ENCODE peak calls at places on chromosomes 1 and 21, in four cellular contexts. One of them, this sample, is unnamed.

GRCh38 chr1:62783736-62784508 is at the start of gene ATG4C:
- DNase-seq in HepG2: peak; percentile 96
- DNase-seq in SK-N-SH: peak; percentile 88
- DNase-seq in GM12878: peak; percentile 96
- DNase-seq in this sample: peak; percentile 89

GRCh38 chr1:223479261-223479660 is 86.0 kb downstream of the CCDC185 start:
- DNase-seq in HepG2: no peak
- DNase-seq in SK-N-SH: no peak
- DNase-seq in GM12878: no peak
- DNase-seq in this sample: no peak

GRCh38 chr1:23613191-23614126 is 54.2 kb upstream of the ID3 start:
- DNase-seq in HepG2: no peak
- DNase-seq in SK-N-SH: no peak
- DNase-seq in GM12878: no peak
- DNase-seq in this sample: no peak

GRCh38 chr1:205172729-205173366 is 38.7 kb downstream of the DSTYK start:
- DNase-seq in HepG2: peak; percentile 6
- DNase-seq in SK-N-SH: no peak
- DNase-seq in GM12878: no peak
- DNase-seq in this sample: no peak

GRCh38 chr1:231357831-231358354 is 19.8 kb downstream of the SPRTN start:
- DNase-seq in HepG2: peak; percentile 47
- DNase-seq in SK-N-SH: peak; percentile 57
- DNase-seq in GM12878: peak; percentile 21
- DNase-seq in this sample: no peak

GRCh38 chr1:2275796-2276536 is 47.8 kb downstream of the SKI start:
- DNase-seq in HepG2: no peak
- DNase-seq in SK-N-SH: no peak
- DNase-seq in GM12878: no peak
- DNase-seq in this sample: no peak

GRCh38 chr1:61121631-61122030 is 39.3 kb downstream of the NFIA start:
- DNase-seq in HepG2: no peak
- DNase-seq in SK-N-SH: no peak
- DNase-seq in GM12878: no peak
- DNase-seq in this sample: no peak

GRCh38 chr21:37737996-37738395 is 178.3 kb downstream of the KCNJ6 start:
- DNase-seq in HepG2: no peak
- DNase-seq in SK-N-SH: no peak
- DNase-seq in GM12878: no peak
- DNase-seq in this sample: no peak

GRCh38 chr1:17233675-17234074 is 15.2 kb upstream of the PADI3 start:
- DNase-seq in HepG2: no peak
- DNase-seq in SK-N-SH: peak; percentile 50
- DNase-seq in GM12878: no peak
- DNase-seq in this sample: no peak

GRCh38 chr1:29974345-29974744 is 738.0 kb downstream of the PTPRU start:
- DNase-seq in HepG2: peak; percentile 4
- DNase-seq in SK-N-SH: no peak
- DNase-seq in GM12878: no peak
- DNase-seq in this sample: peak; percentile 64

GRCh38 chr1:112219267-112219666 is 176.7 kb upstream of the CTTNBP2NL start:
- DNase-seq in HepG2: no peak
- DNase-seq in SK-N-SH: no peak
- DNase-seq in GM12878: no peak
- DNase-seq in this sample: no peak

GRCh38 chr1:30147188-30147587 is 576.2 kb downstream of the MATN1 start:
- DNase-seq in HepG2: no peak
- DNase-seq in SK-N-SH: no peak
- DNase-seq in GM12878: no peak
- DNase-seq in this sample: no peak

GRCh38 chr1:50348449-50349241 is 74.6 kb downstream of the DMRTA2 start:
- DNase-seq in HepG2: peak; percentile 69
- DNase-seq in SK-N-SH: peak; percentile 77
- DNase-seq in GM12878: no peak
- DNase-seq in this sample: no peak

GRCh38 chr1:186943891-186944686 is 115.3 kb downstream of the PLA2G4A start:
- DNase-seq in HepG2: no peak
- DNase-seq in SK-N-SH: no peak
- DNase-seq in GM12878: no peak
- DNase-seq in this sample: no peak

GRCh38 chr21:27047331-27048314 is 80.7 kb upstream of the ADAMTS5 start:
- DNase-seq in HepG2: no peak
- DNase-seq in SK-N-SH: no peak
- DNase-seq in GM12878: no peak
- DNase-seq in this sample: no peak

GRCh38 chr1:66981679-66982078 is 56.9 kb downstream of the MIER1 start:
- DNase-seq in HepG2: no peak
- DNase-seq in SK-N-SH: no peak
- DNase-seq in GM12878: no peak
- DNase-seq in this sample: no peak

GRCh38 chr1:91564888-91565700 is 64.4 kb downstream of the CDC7 start:
- DNase-seq in HepG2: no peak
- DNase-seq in SK-N-SH: no peak
- DNase-seq in GM12878: no peak
- DNase-seq in this sample: no peak

GRCh38 chr1:21929951-21930615 is 7.0 kb downstream of the HSPG2 start:
- DNase-seq in HepG2: no peak
- DNase-seq in SK-N-SH: no peak
- DNase-seq in GM12878: no peak
- DNase-seq in this sample: no peak

GRCh38 chr1:159598196-159598595 is 10.6 kb downstream of the APCS start:
- DNase-seq in HepG2: peak; percentile 18
- DNase-seq in SK-N-SH: no peak
- DNase-seq in GM12878: no peak
- DNase-seq in this sample: no peak

GRCh38 chr1:52306227-52307006 is 59.6 kb downstream of the CC2D1B start:
- DNase-seq in HepG2: peak; percentile 38
- DNase-seq in SK-N-SH: no peak
- DNase-seq in GM12878: no peak
- DNase-seq in this sample: no peak

GRCh38 chr21:29749223-29749622 is 190.6 kb downstream of the GRIK1 start:
- DNase-seq in HepG2: no peak
- DNase-seq in SK-N-SH: no peak
- DNase-seq in GM12878: no peak
- DNase-seq in this sample: no peak

GRCh38 chr1:156406229-156406628 is 37.2 kb downstream of the RHBG start:
- DNase-seq in HepG2: no peak
- DNase-seq in SK-N-SH: no peak
- DNase-seq in GM12878: no peak
- DNase-seq in this sample: no peak

GRCh38 chr21:29017639-29018237 is 1.4 kb downstream of the RWDD2B start:
- DNase-seq in HepG2: no peak
- DNase-seq in SK-N-SH: no peak
- DNase-seq in GM12878: no peak
- DNase-seq in this sample: no peak

GRCh38 chr1:246284021-246284420 is 223.1 kb downstream of the SMYD3 start:
- DNase-seq in HepG2: no peak
- DNase-seq in SK-N-SH: no peak
- DNase-seq in GM12878: no peak
- DNase-seq in this sample: no peak

GRCh38 chr1:229298887-229299503 is 28.1 kb downstream of the RAB4A start:
- DNase-seq in HepG2: peak; percentile 99
- DNase-seq in SK-N-SH: no peak
- DNase-seq in GM12878: no peak
- DNase-seq in this sample: no peak

GRCh38 chr1:54290443-54291184 is 90.6 kb downstream of the MRPL37 start:
- DNase-seq in HepG2: peak; percentile 41
- DNase-seq in SK-N-SH: no peak
- DNase-seq in GM12878: no peak
- DNase-seq in this sample: no peak

GRCh38 chr1:157820299-157820698 is 379 bp upstream of the FCRL1 start:
- DNase-seq in HepG2: no peak
- DNase-seq in SK-N-SH: no peak
- DNase-seq in GM12878: no peak
- DNase-seq in this sample: no peak

GRCh38 chr1:156551866-156552265 is 20.5 kb downstream of the IQGAP3 start:
- DNase-seq in HepG2: no peak
- DNase-seq in SK-N-SH: no peak
- DNase-seq in GM12878: no peak
- DNase-seq in this sample: no peak

GRCh38 chr1:38613996-38614395 is 245.6 kb downstream of the RRAGC start:
- DNase-seq in HepG2: no peak
- DNase-seq in SK-N-SH: no peak
- DNase-seq in GM12878: no peak
- DNase-seq in this sample: no peak

GRCh38 chr1:206898089-206898908 is 1.1 kb downstream of the IL24 start:
- DNase-seq in HepG2: no peak
- DNase-seq in SK-N-SH: no peak
- DNase-seq in GM12878: no peak
- DNase-seq in this sample: no peak

GRCh38 chr21:46054447-46054846 is 43.5 kb upstream of the COL6A2 start:
- DNase-seq in HepG2: no peak
- DNase-seq in SK-N-SH: no peak
- DNase-seq in GM12878: no peak
- DNase-seq in this sample: no peak

GRCh38 chr1:89607888-89608626 is 24.9 kb upstream of the LRRC8C start:
- DNase-seq in HepG2: no peak
- DNase-seq in SK-N-SH: no peak
- DNase-seq in GM12878: no peak
- DNase-seq in this sample: no peak

GRCh38 chr1:172431721-172432192 is 11.3 kb downstream of the C1orf105 start:
- DNase-seq in HepG2: peak; percentile 36
- DNase-seq in SK-N-SH: no peak
- DNase-seq in GM12878: no peak
- DNase-seq in this sample: no peak

GRCh38 chr1:8552820-8553397 is 235.0 kb downstream of the SLC45A1 start:
- DNase-seq in HepG2: no peak
- DNase-seq in SK-N-SH: no peak
- DNase-seq in GM12878: no peak
- DNase-seq in this sample: no peak

GRCh38 chr1:96721053-96721381 is 567 bp upstream of the PTBP2 start:
- DNase-seq in HepG2: no peak
- DNase-seq in SK-N-SH: no peak
- DNase-seq in GM12878: no peak
- DNase-seq in this sample: no peak
- H3K9ac ChIP-seq in HepG2: peak overlapping the region; percentile 87
- H3K9ac ChIP-seq in SK-N-SH: peak overlapping the region; percentile 99
- H3K9ac ChIP-seq in GM12878: peak overlapping the region; percentile 56
- H3K9ac ChIP-seq in this sample: no peak overlapping the region

DNA sequence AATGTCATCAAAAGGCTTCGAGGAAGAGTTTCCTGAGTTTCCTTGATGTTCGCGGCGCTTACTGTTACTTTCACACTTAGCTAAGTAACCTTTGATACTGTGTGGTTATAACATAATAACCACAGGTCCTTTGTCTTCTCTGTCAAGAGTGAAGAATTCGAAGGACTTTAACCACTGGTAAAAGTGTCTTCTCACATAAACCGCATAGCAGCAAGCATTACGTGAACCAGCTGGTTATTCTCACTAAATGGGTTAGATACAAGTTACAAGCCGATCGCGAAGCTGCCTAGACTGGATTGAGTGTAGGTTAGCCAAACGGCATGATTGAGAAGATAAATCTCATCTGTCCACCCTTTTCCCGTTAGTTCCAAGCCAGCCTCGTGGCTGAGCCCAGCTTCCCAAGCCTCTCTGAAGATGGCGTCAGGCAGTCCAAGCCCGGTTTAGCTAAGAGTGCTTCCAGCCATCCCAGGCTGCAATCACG is 18.3 kb upstream of the IFNGR2 start:
- DNase-seq in HepG2: no peak
- DNase-seq in SK-N-SH: no peak
- DNase-seq in GM12878: no peak
- DNase-seq in this sample: no peak
- TF ChIP-seq TCF12 in HepG2: no peak
- TF ChIP-seq TCF12 in SK-N-SH: no peak
- TF ChIP-seq TCF12 in GM12878: peak; percentile 81
- TF ChIP-seq TCF12 in this sample: no peak

DNA sequence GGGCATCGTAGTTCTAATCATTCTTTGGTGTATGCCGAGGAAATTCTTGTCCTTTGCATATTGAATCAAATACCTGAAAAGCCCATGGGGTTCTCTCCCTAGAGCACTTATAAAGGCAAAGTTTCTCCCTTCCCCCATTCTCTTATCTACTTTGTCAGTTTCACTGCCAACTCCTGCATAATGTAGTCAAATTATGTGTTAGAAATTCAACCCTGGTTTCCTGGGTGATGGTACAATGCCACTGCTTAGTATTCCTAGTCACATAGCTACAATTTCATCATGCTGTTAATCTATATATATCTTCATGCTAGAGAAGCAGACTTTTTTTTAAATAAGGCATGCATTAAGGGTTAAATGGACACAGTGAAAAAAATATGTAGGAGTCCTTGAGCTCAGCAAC is 119.0 kb downstream of the PDE4B start:
- DNase-seq in HepG2: no peak
- DNase-seq in SK-N-SH: no peak
- DNase-seq in GM12878: no peak
- DNase-seq in this sample: no peak
- H3K9ac ChIP-seq in HepG2: no peak overlapping the region
- H3K9ac ChIP-seq in SK-N-SH: no peak overlapping the region
- H3K9ac ChIP-seq in GM12878: no peak overlapping the region
- H3K9ac ChIP-seq in this sample: no peak overlapping the region

DNA sequence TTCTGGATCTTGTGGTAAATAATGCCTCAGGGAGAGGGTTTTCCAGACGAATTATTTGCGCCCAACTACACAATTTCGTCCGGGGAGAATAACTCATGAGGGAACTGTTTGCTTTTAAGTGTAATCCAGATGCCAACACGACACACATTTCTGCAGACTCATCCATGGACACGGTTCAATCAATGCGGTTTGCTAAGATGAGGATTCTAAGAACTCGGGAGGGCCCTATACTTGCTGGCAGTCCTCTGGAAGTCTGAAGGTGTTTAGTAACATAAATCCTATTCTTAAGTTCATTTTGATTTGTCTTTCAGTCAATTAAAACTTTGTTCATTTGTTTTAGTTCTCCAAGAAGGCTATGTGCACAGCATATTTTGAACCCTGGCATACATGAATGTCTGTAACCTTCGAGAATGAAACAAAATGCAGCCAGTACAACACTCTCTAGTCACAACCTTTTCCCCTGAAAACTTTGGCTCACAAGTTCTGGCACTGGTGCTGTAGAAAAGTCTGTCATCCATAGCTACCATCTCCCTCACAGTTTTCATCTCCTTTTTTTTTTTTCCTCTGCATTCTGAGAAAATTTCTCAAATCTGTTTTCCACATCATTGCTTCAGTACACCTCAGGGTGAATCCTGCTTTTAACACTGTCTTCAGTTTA is 38.8 kb downstream of the DIPK1A start:
- DNase-seq in HepG2: no peak
- DNase-seq in SK-N-SH: no peak
- DNase-seq in GM12878: no peak
- DNase-seq in this sample: no peak
- TF ChIP-seq TCF12 in HepG2: no peak
- TF ChIP-seq TCF12 in SK-N-SH: no peak
- TF ChIP-seq TCF12 in GM12878: no peak
- TF ChIP-seq TCF12 in this sample: no peak